ENCODE peak calls at places on chromosomes 13 and 19, in eight cellular contexts. J, W, S, O, I, T, C and F are unnamed samples. For H3K9me3, the result is how much of the 10 kb centered on the place peaks cover.

GRCh38 chr19:3832001-3832400 is 36.8 kb downstream of the ZFR2 start:
- DNase-seq in J (no peak), W (no peak), O (no peak), T (no peak), C (no peak), I (no peak), S (no peak), F (no peak)

GRCh38 chr13:23509781-23510543 is 60.2 kb upstream of the TNFRSF19 start:
- DNase-seq in J (peak), W (no peak), S (peak), T (no peak), C (no peak), I (no peak), O (peak), F (no peak)

GRCh38 chr13:59447846-59448620 is 715.7 kb downstream of the DIAPH3 start:
- DNase-seq in C (no peak), O (peak), I (no peak), T (peak), J (peak), S (no peak), W (peak), F (peak)

GRCh38 chr19:4455742-4456565 is 1.6 kb downstream of the UBXN6 start:
- DNase-seq in T (peak), J (peak), S (no peak), O (peak), C (no peak), W (no peak), I (peak), F (no peak)

GRCh38 chr19:48638831-48639381 is 1.7 kb upstream of the DBP start:
- DNase-seq in T (no peak), O (no peak), C (no peak), W (no peak), I (no peak), S (no peak), J (peak), F (peak)

GRCh38 chr19:42199440-42200115 is 17.9 kb downstream of the DEDD2 start:
- DNase-seq in O (no peak), J (no peak), S (no peak), C (no peak), W (no peak), T (no peak), I (no peak), F (no peak)

GRCh38 chr19:40605201-40605971 is 4.2 kb downstream of the LTBP4 start:
- DNase-seq in C (no peak), S (peak), I (peak), T (peak), W (no peak), O (peak), J (peak), F (peak)

GRCh38 chr13:65856464-65856863 is 1373.7 kb downstream of the PCDH9 start:
- DNase-seq in S (no peak), W (no peak), T (no peak), C (no peak), O (peak), I (no peak), J (peak), F (no peak)

GRCh38 chr19:18507727-18508440 is 14.0 kb downstream of the ELL start:
- DNase-seq in I (no peak), W (no peak), T (peak), C (no peak), S (no peak), J (no peak), O (no peak), F (no peak)

GRCh38 chr13:36767276-36767675 is 51.7 kb upstream of the RFXAP start:
- DNase-seq in J (no peak), T (no peak), S (peak), O (no peak), I (no peak), C (no peak), W (no peak), F (no peak)

GRCh38 chr19:9865732-9866627 is 30.9 kb downstream of the PIN1 start:
- DNase-seq in J (no peak), S (no peak), W (no peak), I (no peak), O (no peak), C (no peak), T (no peak), F (peak)

GRCh38 chr13:48790199-48790598 is 136.5 kb downstream of the CYSLTR2 start:
- DNase-seq in T (no peak), S (no peak), C (no peak), J (no peak), O (no peak), I (no peak), W (no peak), F (no peak)

GRCh38 chr13:48784906-48785555 is 131.3 kb downstream of the CYSLTR2 start:
- DNase-seq in W (no peak), J (no peak), T (no peak), C (no peak), O (no peak), I (no peak), S (no peak), F (no peak)

DNA sequence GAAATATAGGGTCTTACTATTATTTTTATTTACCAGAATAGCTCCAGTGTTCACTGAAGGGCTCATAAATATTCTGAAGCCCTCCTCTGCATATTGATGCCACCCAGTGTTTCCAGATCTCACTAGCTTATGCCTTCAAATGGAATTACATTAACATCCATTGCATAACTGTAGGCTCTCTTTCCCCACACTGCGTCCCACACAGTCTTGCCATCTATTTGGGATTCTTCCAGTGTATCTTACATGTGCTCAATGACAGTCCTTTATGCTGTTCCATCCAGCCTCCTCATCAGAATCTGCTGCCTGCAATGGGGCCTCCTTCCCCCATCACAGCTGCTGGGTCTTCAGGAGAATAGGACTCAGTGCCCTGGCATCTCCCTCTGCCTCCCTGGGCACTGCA is 137.3 kb downstream of the CYSLTR2 start:
- DNase-seq in S (no peak), W (no peak), C (no peak), T (no peak), I (no peak), O (no peak), J (no peak), F (no peak)
- H3K9me3 ChIP-seq in S (under half), W (under half), C (under half), T (under half), I (under half), O (under half), J (under half), F (under half)

GRCh38 chr19:29578349-29578748 is 27.7 kb upstream of the POP4 start:
- DNase-seq in I (no peak), S (no peak), W (no peak), T (no peak), O (no peak), J (no peak), C (no peak), F (no peak)

GRCh38 chr19:29574518-29574917 is 31.6 kb upstream of the POP4 start:
- DNase-seq in O (no peak), I (no peak), S (no peak), W (no peak), T (no peak), C (no peak), J (no peak), F (no peak)

GRCh38 chr19:29576761-29577661 is 29.1 kb upstream of the POP4 start:
- DNase-seq in I (no peak), O (peak), S (no peak), J (peak), W (no peak), C (no peak), T (no peak), F (no peak)

GRCh38 chr19:29577662-29577963 is 28.5 kb upstream of the POP4 start:
- DNase-seq in J (no peak), T (no peak), S (no peak), O (no peak), C (no peak), W (no peak), I (no peak), F (no peak)

GRCh38 chr19:29576043-29576442 is 30.0 kb upstream of the POP4 start:
- DNase-seq in J (peak), O (no peak), T (no peak), I (no peak), W (no peak), C (no peak), S (no peak), F (no peak)
- H3K4me3 ChIP-seq in J (no peak), O (no peak), T (no peak), I (no peak), W (no peak), C (no peak), S (no peak), F (no peak)

GRCh38 chr19:1053176-1054101 is 13.5 kb upstream of the ARHGAP45 start:
- DNase-seq in J (no peak), S (no peak), W (no peak), T (no peak), I (no peak), C (no peak), O (no peak), F (no peak)
- H3K9me3 ChIP-seq in J (under half), S (under half), W (under half), T (under half), I (under half), C (under half), O (under half), F (under half)

GRCh38 chr19:7636691-7637373 is at the start of gene STXBP2:
- DNase-seq in W (peak), S (peak), I (peak), C (no peak), O (peak), T (peak), J (peak), F (no peak)
- H3K4me3 ChIP-seq in W (no peak), S (peak), I (peak), C (peak), O (peak), T (peak), J (no peak), F (peak)

DNA sequence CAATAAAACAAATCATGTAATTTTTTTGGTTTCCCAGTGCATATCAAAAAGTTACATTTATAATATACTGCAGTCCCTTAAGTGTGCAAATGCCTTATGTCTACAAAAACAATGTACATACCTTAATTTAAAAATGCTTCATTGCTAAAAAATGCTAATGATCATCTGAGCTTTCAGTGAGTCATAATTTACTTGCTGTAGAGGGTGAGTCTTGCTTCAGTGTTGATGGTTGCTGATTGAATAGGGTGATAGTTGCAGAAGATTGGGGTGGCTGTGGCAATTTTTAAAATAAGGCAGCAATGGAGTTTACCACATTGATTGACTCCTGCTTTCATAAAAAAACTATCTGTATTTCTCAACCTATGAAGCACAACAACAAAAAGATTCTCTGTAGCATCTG is 613.9 kb downstream of the TBC1D4 start:
- DNase-seq in W (no peak), C (no peak), I (no peak), S (no peak), O (no peak), T (no peak), J (peak), F (no peak)
- H3K9me3 ChIP-seq in W (under half), C (under half), I (under half), S (under half), O (under half), T (under half), J (under half), F (under half)